ENCODE peak calls at places on chromosomes 3 and 15, in four cellular contexts. One of them, this sample, is unnamed.

GRCh38 chr3:15121936-15122335 is 23.0 kb upstream of the RBSN start:
- DNase-seq in stimulated activated CD4-positive, alpha-beta T cell treated with anti-CD3 and anti-CD28 coated beads, Interleukin-4, amount 100 ng/mL, for 4 hours: no peak
- DNase-seq in GM13976: no peak
- DNase-seq in neural crest cell: no peak
- DNase-seq in this sample: no peak

GRCh38 chr3:30035935-30036567 is 570.4 kb upstream of the TGFBR2 start:
- DNase-seq in stimulated activated CD4-positive, alpha-beta T cell treated with anti-CD3 and anti-CD28 coated beads, Interleukin-4, amount 100 ng/mL, for 4 hours: no peak
- DNase-seq in GM13976: no peak
- DNase-seq in neural crest cell: no peak
- DNase-seq in this sample: no peak

GRCh38 chr3:148588291-148588690 is 109.4 kb upstream of the AGTR1 start:
- DNase-seq in stimulated activated CD4-positive, alpha-beta T cell treated with anti-CD3 and anti-CD28 coated beads, Interleukin-4, amount 100 ng/mL, for 4 hours: no peak
- DNase-seq in GM13976: no peak
- DNase-seq in neural crest cell: no peak
- DNase-seq in this sample: no peak

GRCh38 chr15:49313650-49314049 is 109.4 kb upstream of the FGF7 start:
- DNase-seq in stimulated activated CD4-positive, alpha-beta T cell treated with anti-CD3 and anti-CD28 coated beads, Interleukin-4, amount 100 ng/mL, for 4 hours: no peak
- DNase-seq in GM13976: no peak
- DNase-seq in neural crest cell: no peak
- DNase-seq in this sample: no peak

GRCh38 chr3:123279121-123279520 is 77.4 kb downstream of the SEC22A start:
- DNase-seq in stimulated activated CD4-positive, alpha-beta T cell treated with anti-CD3 and anti-CD28 coated beads, Interleukin-4, amount 100 ng/mL, for 4 hours: no peak
- DNase-seq in GM13976: no peak
- DNase-seq in neural crest cell: no peak
- DNase-seq in this sample: no peak

GRCh38 chr15:56241374-56242085 is 2.1 kb downstream of the RFX7 start:
- DNase-seq in stimulated activated CD4-positive, alpha-beta T cell treated with anti-CD3 and anti-CD28 coated beads, Interleukin-4, amount 100 ng/mL, for 4 hours: no peak
- DNase-seq in GM13976: no peak
- DNase-seq in neural crest cell: no peak
- DNase-seq in this sample: peak

GRCh38 chr3:122443090-122443489 is 27.2 kb upstream of the WDR5B start:
- DNase-seq in stimulated activated CD4-positive, alpha-beta T cell treated with anti-CD3 and anti-CD28 coated beads, Interleukin-4, amount 100 ng/mL, for 4 hours: no peak
- DNase-seq in GM13976: no peak
- DNase-seq in neural crest cell: no peak
- DNase-seq in this sample: no peak

GRCh38 chr3:161042023-161042501 is 63.1 kb downstream of the B3GALNT1 start:
- DNase-seq in stimulated activated CD4-positive, alpha-beta T cell treated with anti-CD3 and anti-CD28 coated beads, Interleukin-4, amount 100 ng/mL, for 4 hours: no peak
- DNase-seq in GM13976: peak
- DNase-seq in neural crest cell: no peak
- DNase-seq in this sample: no peak

This sample was measured in retina.